ENCODE peak calls at places on chromosomes 6 and 20, in four cellular contexts. D is H1, H is GM12878, Q is HepG2. N is an unnamed sample.
A peak's percentile ranks its signal among the peaks of the same experiment; 100 is the strongest.

GRCh38 chr6:40918035-40918651 is 120.9 kb downstream of the UNC5CL start:
- DNase-seq in D (no peak), H (no peak), Q (no peak), N (no peak)

GRCh38 chr20:46690219-46691111 is 1.2 kb upstream of the TP53RK start:
- DNase-seq in D (no peak), H (no peak), Q (no peak), N (no peak)

GRCh38 chr6:156449128-156449527 is 328.1 kb upstream of the ARID1B start:
- DNase-seq in D (no peak), H (no peak), Q (no peak), N (no peak)

GRCh38 chr6:90135672-90136071 is 161.0 kb downstream of the BACH2 start:
- DNase-seq in D (no peak), H (no peak), Q (no peak), N (no peak)

GRCh38 chr20:17809714-17810631 is 110.2 kb downstream of the BANF2 start:
- DNase-seq in D (no peak), H (no peak), Q (no peak), N (no peak)

GRCh38 chr6:134111062-134111677 is 58.7 kb upstream of the SLC2A12 start:
- DNase-seq in D (no peak), H (no peak), Q (peak; percentile 82), N (peak; percentile 85)

GRCh38 chr6:39003072-39003471 is 45.5 kb upstream of the GLP1R start:
- DNase-seq in D (no peak), H (no peak), Q (no peak), N (peak; percentile 28)

GRCh38 chr20:4119854-4120209 is 104.5 kb upstream of the RNF24 start:
- DNase-seq in D (no peak), H (no peak), Q (no peak), N (no peak)

GRCh38 chr6:53112871-53113270 is 35.8 kb downstream of the GCM1 start:
- DNase-seq in D (no peak), H (no peak), Q (no peak), N (no peak)

GRCh38 chr6:142374090-142374783 is 72.4 kb downstream of the ADGRG6 start:
- DNase-seq in D (no peak), H (no peak), Q (peak; percentile 56), N (no peak)

GRCh38 chr6:169926617-169927417 is 175.4 kb downstream of the ERMARD start:
- DNase-seq in D (no peak), H (no peak), Q (no peak), N (no peak)

GRCh38 chr6:111591370-111591900 is 14.2 kb downstream of the TRAF3IP2 start:
- DNase-seq in D (no peak), H (no peak), Q (peak; percentile 88), N (peak; percentile 58)

GRCh38 chr20:59253779-59254319 is 46.6 kb upstream of the EDN3 start:
- DNase-seq in D (no peak), H (no peak), Q (no peak), N (no peak)

GRCh38 chr6:135281227-135281626 is 100.1 kb downstream of the MYB start:
- DNase-seq in D (no peak), H (no peak), Q (no peak), N (no peak)

GRCh38 chr6:100342830-100343229 is 121.9 kb downstream of the SIM1 start:
- DNase-seq in D (no peak), H (no peak), Q (no peak), N (no peak)

GRCh38 chr20:35660122-35660937 is 4.4 kb downstream of the CPNE1 start:
- DNase-seq in D (peak; percentile 38), H (no peak), Q (no peak), N (no peak)

GRCh38 chr6:111673086-111673485 is 67.4 kb upstream of the TRAF3IP2 start:
- DNase-seq in D (no peak), H (no peak), Q (no peak), N (no peak)

GRCh38 chr6:162726997-162727346 is 594 bp downstream of the PRKN start:
- DNase-seq in D (no peak), H (no peak), Q (no peak), N (peak; percentile 27)

DNA sequence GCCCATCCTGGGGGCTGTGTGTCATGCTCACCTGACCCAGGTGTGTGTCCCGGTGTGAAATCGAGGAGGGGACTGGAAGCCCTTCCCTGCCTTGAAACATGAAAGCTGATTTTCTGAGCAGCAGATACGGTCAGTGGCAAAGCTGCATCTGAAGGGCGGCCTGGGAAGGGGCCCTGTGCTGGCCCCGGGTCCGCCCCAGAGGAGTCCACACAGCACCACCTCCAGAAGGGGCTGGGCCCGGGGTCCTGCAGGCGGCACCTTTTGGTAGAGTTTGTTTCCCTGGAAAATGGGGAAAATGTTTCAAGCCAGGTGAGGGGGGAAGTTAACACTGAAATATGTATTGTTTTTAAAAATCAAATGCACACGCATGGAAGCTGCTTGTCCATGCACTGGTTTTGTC is 20.8 kb downstream of the UCKL1 start:
- DNase-seq in D (no peak), H (no peak), Q (no peak), N (no peak)
- TF ChIP-seq USF2 in D (no peak), H (no peak), Q (no peak), N (no peak)

DNA sequence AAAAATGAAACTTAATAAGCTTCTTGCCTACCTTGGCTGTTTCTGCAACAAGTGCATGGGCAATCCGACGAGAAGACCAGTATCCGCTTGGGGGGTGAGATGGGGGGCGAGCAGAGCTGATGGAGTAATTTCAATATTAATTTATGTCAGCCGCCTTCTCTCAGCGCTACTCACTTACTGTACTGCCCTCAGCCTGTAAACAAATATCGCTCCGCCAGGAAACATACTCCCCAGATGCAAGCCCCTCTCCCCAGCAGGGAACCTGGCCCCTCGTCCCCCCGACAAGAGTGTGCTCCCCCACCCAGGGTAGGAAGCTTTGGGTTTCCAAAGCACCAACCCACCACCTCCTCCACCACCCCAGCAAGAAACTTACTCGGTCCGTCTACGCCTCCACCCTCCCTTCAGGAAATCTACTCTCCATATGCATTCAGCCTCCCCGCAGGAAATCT is 556 bp downstream of the TRERF1 start:
- DNase-seq in D (no peak), H (no peak), Q (no peak), N (no peak)
- TF ChIP-seq ZNF274 in D (no peak), H (no peak), Q (no peak), N (no peak)

GRCh38 chr20:20333866-20334265 is 34.0 kb upstream of the INSM1 start:
- DNase-seq in D (no peak), H (no peak), Q (no peak), N (no peak)
- TF ChIP-seq USF2 in D (no peak), H (no peak), Q (no peak), N (no peak)

GRCh38 chr6:26578741-26579140 is 18.0 kb upstream of the ABT1 start:
- DNase-seq in D (no peak), H (no peak), Q (no peak), N (no peak)

GRCh38 chr6:26578279-26578678 is 18.5 kb upstream of the ABT1 start:
- DNase-seq in D (no peak), H (no peak), Q (no peak), N (no peak)

GRCh38 chr6:26576929-26577719 is 19.6 kb upstream of the ABT1 start:
- DNase-seq in D (peak; percentile 90), H (no peak), Q (peak; percentile 75), N (peak; percentile 60)

GRCh38 chr6:26577720-26578072 is 19.1 kb upstream of the ABT1 start:
- DNase-seq in D (no peak), H (no peak), Q (no peak), N (no peak)

GRCh38 chr6:26581164-26581915 is 15.4 kb upstream of the ABT1 start:
- DNase-seq in D (no peak), H (no peak), Q (no peak), N (no peak)
- TF ChIP-seq ZNF274 in D (no peak), H (no peak), Q (no peak), N (no peak)

DNA sequence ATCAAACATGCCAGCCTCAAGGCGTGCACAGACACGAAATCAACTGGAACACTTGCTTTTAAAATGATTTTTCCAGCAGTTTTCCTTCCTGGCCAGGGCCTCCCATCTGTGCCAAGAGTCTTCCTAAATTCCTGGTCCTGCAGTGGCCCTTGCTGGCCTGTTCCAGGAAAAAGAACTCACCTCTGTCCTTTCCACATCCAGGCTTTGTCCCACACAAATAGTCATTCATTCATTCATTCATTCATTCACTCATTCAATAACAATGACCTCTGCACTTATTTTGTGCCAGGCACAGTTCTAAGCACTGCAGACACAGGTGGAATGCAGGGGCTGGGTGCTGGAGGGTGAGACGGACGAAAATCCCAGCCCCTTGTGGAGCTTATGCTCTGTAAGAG is 89.0 kb upstream of the CCDC167 start:
- DNase-seq in D (no peak), H (no peak), Q (no peak), N (no peak)
- TF ChIP-seq USF2 in D (no peak), H (no peak), Q (no peak), N (no peak)

GRCh38 chr6:1416820-1417219 is 27.4 kb downstream of the FOXF2 start:
- DNase-seq in D (no peak), H (no peak), Q (no peak), N (no peak)
- TF ChIP-seq ZNF274 in D (no peak), H (no peak), Q (no peak), N (no peak)

GRCh38 chr6:132995009-132995408 is 180.6 kb downstream of the RPS12 start:
- DNase-seq in D (no peak), H (no peak), Q (no peak), N (no peak)
- TF ChIP-seq USF2 in D (no peak), H (no peak), Q (no peak), N (no peak)

DNA sequence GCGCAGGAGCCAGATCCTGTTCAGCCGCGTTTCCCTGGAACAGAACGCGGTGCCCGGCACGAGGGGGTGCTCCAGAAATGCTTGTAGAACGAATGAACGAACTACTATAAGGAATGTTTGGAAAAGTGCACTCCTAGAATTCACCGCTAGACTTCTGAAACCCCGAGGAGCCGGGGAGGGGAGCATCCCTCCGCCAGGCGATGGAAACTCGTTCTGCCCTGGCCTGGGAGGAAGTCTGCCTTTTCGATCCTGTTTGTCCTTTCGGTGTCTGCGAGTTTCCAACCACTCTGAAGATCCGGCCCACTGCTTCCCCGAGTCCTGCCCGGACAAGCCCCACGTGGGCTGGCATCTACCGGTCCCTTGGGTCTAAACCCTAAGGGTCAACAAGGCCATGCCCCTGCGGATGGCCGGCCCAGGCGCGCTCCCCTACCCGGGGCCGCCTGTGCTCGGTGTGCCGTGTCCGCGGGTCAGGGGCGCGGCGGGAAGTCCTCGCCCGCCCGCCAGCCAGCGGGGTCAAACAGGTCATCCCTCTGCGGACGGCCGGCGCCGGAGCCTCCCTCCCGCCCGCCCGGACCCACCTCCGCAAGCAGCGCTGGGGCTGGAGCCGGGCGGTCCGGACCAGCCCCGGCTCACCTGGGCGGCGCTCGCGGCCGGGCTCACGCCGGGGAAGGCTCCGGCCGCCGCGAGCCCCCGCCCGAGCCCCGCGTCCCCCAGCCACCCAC is 521 bp downstream of the SULF2 start:
- DNase-seq in D (peak; percentile 72), H (no peak), Q (peak; percentile 50), N (no peak)
- TF ChIP-seq ZNF274 in D (no peak), H (no peak), Q (no peak), N (no peak)

GRCh38 chr20:1832634-1833033 is 62.6 kb upstream of the SIRPA start:
- DNase-seq in D (no peak), H (no peak), Q (no peak), N (no peak)
- TF ChIP-seq USF2 in D (no peak), H (no peak), Q (no peak), N (no peak)

N was measured in K562.